ENCODE peak calls at places on chromosomes 5 and 9, in nine cellular contexts. Z, G, K, A, I, L, R, E and F are unnamed samples.

GRCh38 chr5:126126574-126126973 is 296.6 kb upstream of the GRAMD2B start:
- DNase-seq in Z (no peak), G (no peak), K (no peak), A (no peak), I (no peak), L (no peak), R (no peak), E (no peak), F (no peak)

GRCh38 chr5:38258319-38259061 is at the start of gene EGFLAM:
- DNase-seq in Z (peak), G (peak), K (peak), A (no peak), I (peak), L (peak), R (no peak), E (peak), F (peak)

GRCh38 chr9:123448247-123448646 is 92.2 kb downstream of the CRB2 start:
- DNase-seq in Z (no peak), G (no peak), K (no peak), A (no peak), I (no peak), L (no peak), R (no peak), E (no peak), F (no peak)

GRCh38 chr5:91188755-91189154 is 194.4 kb downstream of the ARRDC3 start:
- DNase-seq in Z (no peak), G (no peak), K (no peak), A (no peak), I (no peak), L (no peak), R (no peak), E (no peak), F (no peak)

GRCh38 chr9:133168432-133168831 is 4.7 kb upstream of the GBGT1 start:
- DNase-seq in Z (peak), G (no peak), K (no peak), A (no peak), I (no peak), L (no peak), R (no peak), E (no peak), F (peak)

GRCh38 chr5:600551-601541 is 11.3 kb upstream of the CEP72 start:
- DNase-seq in Z (no peak), G (no peak), K (no peak), A (no peak), I (no peak), L (no peak), R (no peak), E (no peak), F (peak)

GRCh38 chr5:150778517-150779396 is at the start of gene SMIM3:
- DNase-seq in Z (peak), G (peak), K (peak), A (peak), I (peak), L (peak), R (peak), E (peak), F (peak)

GRCh38 chr5:151123897-151124751 is 33.5 kb downstream of the ANXA6 start:
- DNase-seq in Z (no peak), G (no peak), K (no peak), A (peak), I (no peak), L (no peak), R (peak), E (no peak), F (no peak)

GRCh38 chr5:98463676-98464075 is 309.8 kb upstream of the RGMB start:
- DNase-seq in Z (no peak), G (peak), K (no peak), A (no peak), I (no peak), L (no peak), R (no peak), E (no peak), F (no peak)

GRCh38 chr9:108083160-108083559 is 593.6 kb upstream of the KLF4 start:
- DNase-seq in Z (no peak), G (no peak), K (no peak), A (no peak), I (no peak), L (no peak), R (no peak), E (no peak), F (peak)